ENCODE peak calls at places on chromosomes 6 and 20, in eight cellular contexts. K is neural crest cell; X is activated T-helper 9 cell treated with anti-CD3 and anti-CD28 coated beads, Interleukin-2, amount 50 U/mL, for 16 hours; C is foreskin fibroblast; W is T-helper 9 cell; E is head of caudate nucleus; N is nucleus accumbens; Q is psoas muscle. S is an unnamed sample.

GRCh38 chr20:60586417-60587105 is 628.3 kb downstream of the CDH26 start:
- DNase-seq in K (no peak), X (no peak), C (no peak), W (no peak), E (no peak), N (no peak), Q (peak), S (no peak)

GRCh38 chr6:42239333-42239732 is 21.7 kb upstream of the MRPS10 start:
- DNase-seq in K (no peak), X (no peak), C (no peak), W (no peak), E (no peak), N (no peak), Q (no peak), S (no peak)

GRCh38 chr6:27688014-27688586 is 215.2 kb upstream of the ZNF184 start:
- DNase-seq in K (peak), X (peak), C (peak), W (peak), E (peak), N (peak), Q (peak), S (peak)

GRCh38 chr6:33175436-33176069 is 16.7 kb downstream of the COL11A2 start:
- DNase-seq in K (no peak), X (no peak), C (no peak), W (no peak), E (no peak), N (no peak), Q (no peak), S (no peak)

GRCh38 chr20:10478205-10478604 is 43.1 kb downstream of the SLX4IP start:
- DNase-seq in K (no peak), X (no peak), C (no peak), W (no peak), E (no peak), N (no peak), Q (no peak), S (no peak)

GRCh38 chr6:43058511-43058910 is 723 bp downstream of the MRPL2 start:
- DNase-seq in K (no peak), X (no peak), C (no peak), W (no peak), E (no peak), N (no peak), Q (no peak), S (peak)

GRCh38 chr6:161370882-161371281 is 97.0 kb upstream of the AGPAT4 start:
- DNase-seq in K (peak), X (peak), C (peak), W (peak), E (peak), N (peak), Q (peak), S (peak)

GRCh38 chr6:17714879-17715860 is 8.4 kb upstream of the NUP153 start:
- DNase-seq in K (no peak), X (no peak), C (peak), W (no peak), E (no peak), N (no peak), Q (no peak), S (no peak)

GRCh38 chr6:115540077-115540869 is 520.4 kb downstream of the FRK start:
- DNase-seq in K (no peak), X (no peak), C (no peak), W (no peak), E (no peak), N (no peak), Q (no peak), S (no peak)

S was measured in HL-60.